ENCODE peak calls at places on chromosomes 2 and 18, in nine cellular contexts. One of them, this sample, is unnamed.

GRCh38 chr2:881204-881918 is 69.3 kb upstream of the SNTG2 start:
- DNase-seq in midbrain: no peak
- DNase-seq in astrocyte of the hippocampus: peak; percentile 36
- DNase-seq in GM06990: peak; percentile 34
- DNase-seq in stimulated activated CD8-positive, alpha-beta memory T cell treated with anti-CD3 and anti-CD28 coated beads, Interleukin-15, amount 100 ng/mL, for 1 hour: no peak
- DNase-seq in GM04504: no peak
- DNase-seq in activated naive CD4-positive, alpha-beta T cell treated with anti-CD3 and anti-CD28 coated beads, Interleukin-2, amount 50 U/mL, for 72 hours: no peak
- DNase-seq in iris pigment epithelial cell: no peak
- DNase-seq in AG04449: no peak
- DNase-seq in this sample: peak; percentile 47

GRCh38 chr2:65466551-65466950 is 34.2 kb upstream of the SPRED2 start:
- DNase-seq in midbrain: no peak
- DNase-seq in astrocyte of the hippocampus: no peak
- DNase-seq in GM06990: no peak
- DNase-seq in stimulated activated CD8-positive, alpha-beta memory T cell treated with anti-CD3 and anti-CD28 coated beads, Interleukin-15, amount 100 ng/mL, for 1 hour: no peak
- DNase-seq in GM04504: no peak
- DNase-seq in activated naive CD4-positive, alpha-beta T cell treated with anti-CD3 and anti-CD28 coated beads, Interleukin-2, amount 50 U/mL, for 72 hours: no peak
- DNase-seq in iris pigment epithelial cell: no peak
- DNase-seq in AG04449: no peak
- DNase-seq in this sample: no peak

GRCh38 chr2:219296631-219297391 is 12.4 kb downstream of the PTPRN start:
- DNase-seq in midbrain: no peak
- DNase-seq in astrocyte of the hippocampus: no peak
- DNase-seq in GM06990: no peak
- DNase-seq in stimulated activated CD8-positive, alpha-beta memory T cell treated with anti-CD3 and anti-CD28 coated beads, Interleukin-15, amount 100 ng/mL, for 1 hour: no peak
- DNase-seq in GM04504: no peak
- DNase-seq in activated naive CD4-positive, alpha-beta T cell treated with anti-CD3 and anti-CD28 coated beads, Interleukin-2, amount 50 U/mL, for 72 hours: no peak
- DNase-seq in iris pigment epithelial cell: no peak
- DNase-seq in AG04449: no peak
- DNase-seq in this sample: no peak

GRCh38 chr18:68456985-68457384 is 257.9 kb downstream of the TMX3 start:
- DNase-seq in midbrain: no peak
- DNase-seq in astrocyte of the hippocampus: no peak
- DNase-seq in GM06990: no peak
- DNase-seq in stimulated activated CD8-positive, alpha-beta memory T cell treated with anti-CD3 and anti-CD28 coated beads, Interleukin-15, amount 100 ng/mL, for 1 hour: no peak
- DNase-seq in GM04504: no peak
- DNase-seq in activated naive CD4-positive, alpha-beta T cell treated with anti-CD3 and anti-CD28 coated beads, Interleukin-2, amount 50 U/mL, for 72 hours: no peak
- DNase-seq in iris pigment epithelial cell: no peak
- DNase-seq in AG04449: no peak
- DNase-seq in this sample: no peak

GRCh38 chr18:52903858-52904257 is 563.9 kb downstream of the DCC start:
- DNase-seq in midbrain: peak; percentile 49
- DNase-seq in astrocyte of the hippocampus: peak; percentile 11
- DNase-seq in GM06990: no peak
- DNase-seq in stimulated activated CD8-positive, alpha-beta memory T cell treated with anti-CD3 and anti-CD28 coated beads, Interleukin-15, amount 100 ng/mL, for 1 hour: no peak
- DNase-seq in GM04504: no peak
- DNase-seq in activated naive CD4-positive, alpha-beta T cell treated with anti-CD3 and anti-CD28 coated beads, Interleukin-2, amount 50 U/mL, for 72 hours: peak; percentile 6
- DNase-seq in iris pigment epithelial cell: no peak
- DNase-seq in AG04449: no peak
- DNase-seq in this sample: peak; percentile 18

GRCh38 chr2:30710461-30710860 is 96.8 kb downstream of the CAPN13 start:
- DNase-seq in midbrain: no peak
- DNase-seq in astrocyte of the hippocampus: no peak
- DNase-seq in GM06990: no peak
- DNase-seq in stimulated activated CD8-positive, alpha-beta memory T cell treated with anti-CD3 and anti-CD28 coated beads, Interleukin-15, amount 100 ng/mL, for 1 hour: no peak
- DNase-seq in GM04504: no peak
- DNase-seq in activated naive CD4-positive, alpha-beta T cell treated with anti-CD3 and anti-CD28 coated beads, Interleukin-2, amount 50 U/mL, for 72 hours: no peak
- DNase-seq in iris pigment epithelial cell: no peak
- DNase-seq in AG04449: no peak
- DNase-seq in this sample: no peak

GRCh38 chr2:149858916-149859634 is 271.5 kb upstream of the MMADHC start:
- DNase-seq in midbrain: peak; percentile 7
- DNase-seq in astrocyte of the hippocampus: no peak
- DNase-seq in GM06990: no peak
- DNase-seq in stimulated activated CD8-positive, alpha-beta memory T cell treated with anti-CD3 and anti-CD28 coated beads, Interleukin-15, amount 100 ng/mL, for 1 hour: no peak
- DNase-seq in GM04504: peak; percentile 88
- DNase-seq in activated naive CD4-positive, alpha-beta T cell treated with anti-CD3 and anti-CD28 coated beads, Interleukin-2, amount 50 U/mL, for 72 hours: no peak
- DNase-seq in iris pigment epithelial cell: peak; percentile 79
- DNase-seq in AG04449: no peak
- DNase-seq in this sample: peak; percentile 51

GRCh38 chr2:160970052-160970846 is 190.0 kb upstream of the TANK start:
- DNase-seq in midbrain: peak; percentile 9
- DNase-seq in astrocyte of the hippocampus: peak; percentile 89
- DNase-seq in GM06990: no peak
- DNase-seq in stimulated activated CD8-positive, alpha-beta memory T cell treated with anti-CD3 and anti-CD28 coated beads, Interleukin-15, amount 100 ng/mL, for 1 hour: no peak
- DNase-seq in GM04504: peak; percentile 87
- DNase-seq in activated naive CD4-positive, alpha-beta T cell treated with anti-CD3 and anti-CD28 coated beads, Interleukin-2, amount 50 U/mL, for 72 hours: no peak
- DNase-seq in iris pigment epithelial cell: peak; percentile 88
- DNase-seq in AG04449: no peak
- DNase-seq in this sample: peak; percentile 87

GRCh38 chr2:53740170-53740569 is 27.4 kb upstream of the CHAC2 start:
- DNase-seq in midbrain: peak; percentile 55
- DNase-seq in astrocyte of the hippocampus: peak; percentile 57
- DNase-seq in GM06990: no peak
- DNase-seq in stimulated activated CD8-positive, alpha-beta memory T cell treated with anti-CD3 and anti-CD28 coated beads, Interleukin-15, amount 100 ng/mL, for 1 hour: no peak
- DNase-seq in GM04504: no peak
- DNase-seq in activated naive CD4-positive, alpha-beta T cell treated with anti-CD3 and anti-CD28 coated beads, Interleukin-2, amount 50 U/mL, for 72 hours: no peak
- DNase-seq in iris pigment epithelial cell: peak; percentile 55
- DNase-seq in AG04449: no peak
- DNase-seq in this sample: peak; percentile 52

GRCh38 chr2:26672818-26673393 is 19.6 kb upstream of the KCNK3 start:
- DNase-seq in midbrain: no peak
- DNase-seq in astrocyte of the hippocampus: no peak
- DNase-seq in GM06990: no peak
- DNase-seq in stimulated activated CD8-positive, alpha-beta memory T cell treated with anti-CD3 and anti-CD28 coated beads, Interleukin-15, amount 100 ng/mL, for 1 hour: no peak
- DNase-seq in GM04504: no peak
- DNase-seq in activated naive CD4-positive, alpha-beta T cell treated with anti-CD3 and anti-CD28 coated beads, Interleukin-2, amount 50 U/mL, for 72 hours: no peak
- DNase-seq in iris pigment epithelial cell: no peak
- DNase-seq in AG04449: no peak
- DNase-seq in this sample: no peak

GRCh38 chr2:152335016-152335850 is at the start of gene FMNL2:
- DNase-seq in midbrain: peak; percentile 89
- DNase-seq in astrocyte of the hippocampus: peak; percentile 95
- DNase-seq in GM06990: peak; percentile 86
- DNase-seq in stimulated activated CD8-positive, alpha-beta memory T cell treated with anti-CD3 and anti-CD28 coated beads, Interleukin-15, amount 100 ng/mL, for 1 hour: no peak
- DNase-seq in GM04504: no peak
- DNase-seq in activated naive CD4-positive, alpha-beta T cell treated with anti-CD3 and anti-CD28 coated beads, Interleukin-2, amount 50 U/mL, for 72 hours: peak; percentile 75
- DNase-seq in iris pigment epithelial cell: peak; percentile 80
- DNase-seq in AG04449: no peak
- DNase-seq in this sample: peak; percentile 49

GRCh38 chr2:3313845-3314375 is 63.7 kb downstream of the EIPR1 start:
- DNase-seq in midbrain: no peak
- DNase-seq in astrocyte of the hippocampus: no peak
- DNase-seq in GM06990: no peak
- DNase-seq in stimulated activated CD8-positive, alpha-beta memory T cell treated with anti-CD3 and anti-CD28 coated beads, Interleukin-15, amount 100 ng/mL, for 1 hour: no peak
- DNase-seq in GM04504: no peak
- DNase-seq in activated naive CD4-positive, alpha-beta T cell treated with anti-CD3 and anti-CD28 coated beads, Interleukin-2, amount 50 U/mL, for 72 hours: no peak
- DNase-seq in iris pigment epithelial cell: no peak
- DNase-seq in AG04449: no peak
- DNase-seq in this sample: no peak

GRCh38 chr2:75416420-75417342 is 144.1 kb downstream of the EVA1A start:
- DNase-seq in midbrain: no peak
- DNase-seq in astrocyte of the hippocampus: no peak
- DNase-seq in GM06990: peak; percentile 39
- DNase-seq in stimulated activated CD8-positive, alpha-beta memory T cell treated with anti-CD3 and anti-CD28 coated beads, Interleukin-15, amount 100 ng/mL, for 1 hour: no peak
- DNase-seq in GM04504: no peak
- DNase-seq in activated naive CD4-positive, alpha-beta T cell treated with anti-CD3 and anti-CD28 coated beads, Interleukin-2, amount 50 U/mL, for 72 hours: no peak
- DNase-seq in iris pigment epithelial cell: no peak
- DNase-seq in AG04449: no peak
- DNase-seq in this sample: peak; percentile 55

GRCh38 chr2:101388232-101388631 is 929 bp upstream of the CREG2 start:
- DNase-seq in midbrain: no peak
- DNase-seq in astrocyte of the hippocampus: peak; percentile 46
- DNase-seq in GM06990: no peak
- DNase-seq in stimulated activated CD8-positive, alpha-beta memory T cell treated with anti-CD3 and anti-CD28 coated beads, Interleukin-15, amount 100 ng/mL, for 1 hour: no peak
- DNase-seq in GM04504: no peak
- DNase-seq in activated naive CD4-positive, alpha-beta T cell treated with anti-CD3 and anti-CD28 coated beads, Interleukin-2, amount 50 U/mL, for 72 hours: no peak
- DNase-seq in iris pigment epithelial cell: peak; percentile 73
- DNase-seq in AG04449: no peak
- DNase-seq in this sample: peak; percentile 86

GRCh38 chr2:96819101-96819875 is 3.2 kb downstream of the CNNM3 start:
- DNase-seq in midbrain: no peak
- DNase-seq in astrocyte of the hippocampus: no peak
- DNase-seq in GM06990: no peak
- DNase-seq in stimulated activated CD8-positive, alpha-beta memory T cell treated with anti-CD3 and anti-CD28 coated beads, Interleukin-15, amount 100 ng/mL, for 1 hour: no peak
- DNase-seq in GM04504: no peak
- DNase-seq in activated naive CD4-positive, alpha-beta T cell treated with anti-CD3 and anti-CD28 coated beads, Interleukin-2, amount 50 U/mL, for 72 hours: no peak
- DNase-seq in iris pigment epithelial cell: no peak
- DNase-seq in AG04449: no peak
- DNase-seq in this sample: no peak

GRCh38 chr2:140643761-140644187 is 1487.0 kb downstream of the LRP1B start:
- DNase-seq in midbrain: no peak
- DNase-seq in astrocyte of the hippocampus: peak; percentile 48
- DNase-seq in GM06990: no peak
- DNase-seq in stimulated activated CD8-positive, alpha-beta memory T cell treated with anti-CD3 and anti-CD28 coated beads, Interleukin-15, amount 100 ng/mL, for 1 hour: no peak
- DNase-seq in GM04504: peak; percentile 7
- DNase-seq in activated naive CD4-positive, alpha-beta T cell treated with anti-CD3 and anti-CD28 coated beads, Interleukin-2, amount 50 U/mL, for 72 hours: no peak
- DNase-seq in iris pigment epithelial cell: peak; percentile 77
- DNase-seq in AG04449: no peak
- DNase-seq in this sample: peak; percentile 58

GRCh38 chr2:174145827-174146226 is 102.5 kb downstream of the OLA1 start:
- DNase-seq in midbrain: no peak
- DNase-seq in astrocyte of the hippocampus: no peak
- DNase-seq in GM06990: no peak
- DNase-seq in stimulated activated CD8-positive, alpha-beta memory T cell treated with anti-CD3 and anti-CD28 coated beads, Interleukin-15, amount 100 ng/mL, for 1 hour: no peak
- DNase-seq in GM04504: no peak
- DNase-seq in activated naive CD4-positive, alpha-beta T cell treated with anti-CD3 and anti-CD28 coated beads, Interleukin-2, amount 50 U/mL, for 72 hours: no peak
- DNase-seq in iris pigment epithelial cell: peak; percentile 69
- DNase-seq in AG04449: no peak
- DNase-seq in this sample: peak; percentile 8

GRCh38 chr18:44786697-44787096 is 106.0 kb downstream of the SETBP1 start:
- DNase-seq in midbrain: no peak
- DNase-seq in astrocyte of the hippocampus: no peak
- DNase-seq in GM06990: peak; percentile 29
- DNase-seq in stimulated activated CD8-positive, alpha-beta memory T cell treated with anti-CD3 and anti-CD28 coated beads, Interleukin-15, amount 100 ng/mL, for 1 hour: no peak
- DNase-seq in GM04504: no peak
- DNase-seq in activated naive CD4-positive, alpha-beta T cell treated with anti-CD3 and anti-CD28 coated beads, Interleukin-2, amount 50 U/mL, for 72 hours: no peak
- DNase-seq in iris pigment epithelial cell: no peak
- DNase-seq in AG04449: no peak
- DNase-seq in this sample: no peak

This sample was measured in renal cortical epithelial cell.